ENCODE peak calls at places on chromosomes 5 and 9, in eight cellular contexts. B, J, K, S, V, X, E and C are unnamed samples.

GRCh38 chr9:111294691-111295451 is 35.2 kb downstream of the OR2K2 start:
- DNase-seq in B (no peak), J (no peak), K (no peak), S (no peak), V (no peak), X (no peak), E (no peak), C (no peak)

GRCh38 chr9:82206946-82207345 is 218.4 kb downstream of the SPATA31D1 start:
- DNase-seq in B (no peak), J (no peak), K (no peak), S (no peak), V (no peak), X (no peak), E (no peak), C (no peak)

GRCh38 chr9:73037613-73038012 is 84.8 kb upstream of the ALDH1A1 start:
- DNase-seq in B (peak; percentile 73), J (no peak), K (no peak), S (no peak), V (no peak), X (no peak), E (no peak), C (no peak)

GRCh38 chr9:119802621-119803020 is 433.4 kb upstream of the BRINP1 start:
- DNase-seq in B (peak; percentile 19), J (peak; percentile 50), K (no peak), S (no peak), V (no peak), X (no peak), E (peak; percentile 88), C (no peak)

GRCh38 chr9:81665514-81665838 is 23.9 kb downstream of the TLE1 start:
- DNase-seq in B (no peak), J (no peak), K (peak; percentile 30), S (no peak), V (no peak), X (no peak), E (no peak), C (no peak)

GRCh38 chr5:163564321-163564924 is 59.0 kb downstream of the MAT2B start:
- DNase-seq in B (peak; percentile 77), J (peak; percentile 31), K (peak; percentile 6), S (peak; percentile 41), V (peak; percentile 53), X (no peak), E (no peak), C (peak; percentile 24)

GRCh38 chr5:115309751-115310370 is 13.4 kb upstream of the CCDC112 start:
- DNase-seq in B (peak; percentile 66), J (peak; percentile 16), K (no peak), S (peak; percentile 69), V (peak; percentile 24), X (no peak), E (no peak), C (peak; percentile 7)

GRCh38 chr9:133250741-133251170 is 24.2 kb downstream of the ABO start:
- DNase-seq in B (no peak), J (no peak), K (no peak), S (no peak), V (no peak), X (no peak), E (no peak), C (no peak)

GRCh38 chr9:106438928-106439327 is 424.0 kb upstream of the ZNF462 start:
- DNase-seq in B (no peak), J (no peak), K (no peak), S (no peak), V (no peak), X (no peak), E (no peak), C (no peak)

GRCh38 chr9:136666364-136667216 is 3.9 kb downstream of the EGFL7 start:
- DNase-seq in B (peak; percentile 47), J (no peak), K (no peak), S (no peak), V (no peak), X (no peak), E (no peak), C (no peak)